ENCODE peak calls at places on chromosomes 3 and 15, in eight cellular contexts. R, C, Z, E, I, L, J and X are unnamed samples.

GRCh38 chr15:97014001-97014400 is 683.5 kb downstream of the NR2F2 start:
- DNase-seq in R (no peak), C (no peak), Z (no peak), E (no peak), I (no peak), L (peak; percentile 7), J (no peak), X (no peak)

GRCh38 chr3:139559541-139559940 is 20.0 kb upstream of the RBP1 start:
- DNase-seq in R (no peak), C (no peak), Z (peak; percentile 65), E (no peak), I (no peak), L (peak; percentile 85), J (no peak), X (peak; percentile 52)

GRCh38 chr3:2861120-2861519 is 249.1 kb downstream of the IL5RA start:
- DNase-seq in R (no peak), C (no peak), Z (no peak), E (peak; percentile 7), I (no peak), L (no peak), J (no peak), X (no peak)

GRCh38 chr3:2856062-2856792 is 253.9 kb downstream of the IL5RA start:
- DNase-seq in R (peak; percentile 57), C (no peak), Z (no peak), E (no peak), I (no peak), L (no peak), J (no peak), X (peak; percentile 66)

GRCh38 chr3:94285874-94286273 is 223.0 kb downstream of the NSUN3 start:
- DNase-seq in R (peak; percentile 17), C (no peak), Z (peak; percentile 33), E (peak; percentile 20), I (peak; percentile 10), L (peak; percentile 65), J (no peak), X (peak; percentile 26)

GRCh38 chr3:193857996-193858395 is 265.0 kb downstream of the OPA1 start:
- DNase-seq in R (no peak), C (no peak), Z (peak; percentile 94), E (no peak), I (no peak), L (peak; percentile 68), J (no peak), X (no peak)

GRCh38 chr3:169232863-169233262 is 430.6 kb downstream of the MECOM start:
- DNase-seq in R (no peak), C (no peak), Z (peak; percentile 44), E (no peak), I (no peak), L (no peak), J (no peak), X (no peak)

GRCh38 chr3:23875326-23875725 is 41.5 kb downstream of the NKIRAS1 start:
- DNase-seq in R (no peak), C (no peak), Z (no peak), E (no peak), I (no peak), L (no peak), J (no peak), X (no peak)

GRCh38 chr3:186614266-186614596 is 1.4 kb downstream of the AHSG start:
- DNase-seq in R (no peak), C (no peak), Z (no peak), E (no peak), I (no peak), L (no peak), J (no peak), X (no peak)

DNA sequence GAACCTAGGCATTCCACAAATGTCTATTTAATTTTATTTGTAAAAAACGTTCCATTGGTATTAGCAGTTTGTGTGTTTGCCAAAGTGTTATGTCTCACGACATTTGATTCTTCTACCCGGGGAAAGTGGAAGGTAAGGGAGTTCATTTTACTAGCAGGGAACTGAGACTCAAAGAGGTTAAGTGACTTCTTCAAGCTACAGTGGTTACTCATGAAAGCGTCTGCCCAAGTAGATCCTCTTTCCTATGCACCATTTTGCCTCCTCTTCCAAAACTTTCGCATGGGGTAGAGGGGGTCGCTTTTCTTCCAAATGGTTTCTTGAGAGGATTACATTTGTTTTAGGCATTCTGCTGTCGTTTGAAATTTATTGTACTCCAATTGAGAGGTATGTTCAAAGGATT is 9.0 kb downstream of the KAT2B start:
- DNase-seq in R (no peak), C (peak; percentile 62), Z (no peak), E (no peak), I (no peak), L (no peak), J (no peak), X (no peak)
- H3K4me1 ChIP-seq in R (no peaks in the 10 kb centered on the region), C (peaks cover 64% of the 10 kb centered on the region), Z (peaks cover 18% of the 10 kb centered on the region), E (no peaks in the 10 kb centered on the region), I (peaks cover 17% of the 10 kb centered on the region), L (peaks cover 11% of the 10 kb centered on the region), J (peaks cover 38% of the 10 kb centered on the region), X (peaks cover 21% of the 10 kb centered on the region)

DNA sequence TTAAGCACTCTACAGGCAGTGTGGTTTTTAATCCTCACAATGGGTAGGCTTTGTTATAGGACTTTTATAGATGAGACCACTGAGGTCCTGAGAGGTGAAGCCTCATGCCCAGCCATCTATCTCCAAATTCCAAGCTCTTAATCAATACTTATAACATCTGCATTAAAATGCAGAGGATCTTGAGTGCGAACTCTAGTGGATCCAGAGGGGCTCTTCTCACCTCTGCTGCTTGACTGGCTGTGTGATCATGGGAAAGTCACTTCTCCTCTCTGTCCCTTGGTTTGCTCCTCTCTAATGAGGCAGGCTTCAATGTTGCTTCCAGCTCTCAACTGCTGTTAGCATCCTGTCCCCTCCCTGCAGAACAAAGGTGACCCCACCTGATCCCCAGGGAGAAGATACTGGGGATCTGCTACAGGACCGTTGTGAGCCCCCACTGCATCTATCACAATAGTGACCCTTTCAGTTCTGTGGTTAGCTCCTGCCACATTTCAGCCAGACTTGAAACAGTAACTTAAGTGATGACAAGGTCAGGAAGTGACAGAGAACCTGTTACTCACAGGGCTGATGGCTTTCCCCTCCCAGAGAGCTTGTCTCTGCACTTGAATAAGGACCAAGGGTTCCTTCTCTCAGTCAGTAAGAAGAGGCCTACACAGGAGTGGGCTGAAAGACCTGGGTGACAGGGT is 1.3 kb downstream of the SLC27A2 start:
- DNase-seq in R (no peak), C (no peak), Z (peak; percentile 7), E (no peak), I (no peak), L (peak; percentile 32), J (peak; percentile 62), X (no peak)
- TF ChIP-seq EZH2phosphoT487 in R (no peak), C (no peak), Z (no peak), E (no peak), I (no peak), L (no peak), J (no peak), X (no peak)

DNA sequence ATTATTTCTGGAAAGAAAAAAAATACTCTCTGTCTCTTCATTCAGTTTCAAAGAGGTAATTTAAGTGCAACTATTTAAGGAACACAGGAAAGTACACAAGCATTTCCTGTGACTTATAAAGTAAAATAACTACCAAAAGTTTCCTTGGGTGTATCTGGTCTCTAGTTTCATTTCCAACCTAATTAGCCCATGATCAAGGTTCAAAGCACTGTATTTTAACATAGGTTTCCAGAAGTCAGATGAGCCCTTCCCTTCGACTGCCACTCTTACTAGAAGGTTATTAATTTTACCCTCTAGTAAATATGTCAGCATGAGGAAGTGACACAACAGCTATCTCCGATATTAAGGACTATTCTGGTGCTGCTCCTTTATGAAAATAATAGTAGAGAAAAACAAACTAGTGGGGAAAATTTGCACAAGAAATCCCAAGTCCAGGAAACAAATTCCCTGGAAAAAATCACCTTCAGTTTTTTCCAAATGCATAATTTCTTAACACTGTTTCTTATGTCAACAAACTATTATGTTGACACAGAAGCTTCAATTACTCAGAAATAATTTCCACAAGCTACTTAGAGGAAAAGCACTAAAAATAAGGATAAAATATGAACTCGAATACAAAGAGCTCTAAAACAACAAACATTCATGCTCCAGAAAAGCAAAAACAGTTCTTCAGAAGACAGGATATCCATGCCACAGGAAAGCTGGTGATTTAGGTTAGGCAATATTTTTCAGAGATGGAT is 35.3 kb downstream of the CCPG1 start:
- DNase-seq in R (no peak), C (peak; percentile 2), Z (no peak), E (no peak), I (no peak), L (no peak), J (peak; percentile 73), X (no peak)
- H3K4me3 ChIP-seq in R (no peak overlapping the region), C (no peak overlapping the region), Z (no peak overlapping the region), E (no peak overlapping the region), I (no peak overlapping the region), L (no peak overlapping the region), J (peak overlapping the region; percentile 28), X (no peak overlapping the region)

GRCh38 chr3:103977417-103977816 is 1389.3 kb upstream of the ALCAM start:
- DNase-seq in R (no peak), C (no peak), Z (no peak), E (no peak), I (no peak), L (no peak), J (no peak), X (no peak)

GRCh38 chr3:103976931-103977339 is 1389.8 kb upstream of the ALCAM start:
- DNase-seq in R (no peak), C (no peak), Z (no peak), E (no peak), I (no peak), L (peak; percentile 7), J (no peak), X (no peak)
- H3K4me1 ChIP-seq in R (no peaks in the 10 kb centered on the region), C (no peaks in the 10 kb centered on the region), Z (no peaks in the 10 kb centered on the region), E (no peaks in the 10 kb centered on the region), I (no peaks in the 10 kb centered on the region), L (no peaks in the 10 kb centered on the region), J (no peaks in the 10 kb centered on the region), X (no peaks in the 10 kb centered on the region)

GRCh38 chr3:50246517-50246954 is 10.5 kb downstream of the GNAI2 start:
- DNase-seq in R (peak; percentile 52), C (peak; percentile 85), Z (peak; percentile 99), E (peak; percentile 83), I (peak; percentile 50), L (peak; percentile 84), J (peak; percentile 85), X (peak; percentile 47)
- TF ChIP-seq EZH2phosphoT487 in R (no peak), C (no peak), Z (no peak), E (no peak), I (no peak), L (no peak), J (no peak), X (no peak)

DNA sequence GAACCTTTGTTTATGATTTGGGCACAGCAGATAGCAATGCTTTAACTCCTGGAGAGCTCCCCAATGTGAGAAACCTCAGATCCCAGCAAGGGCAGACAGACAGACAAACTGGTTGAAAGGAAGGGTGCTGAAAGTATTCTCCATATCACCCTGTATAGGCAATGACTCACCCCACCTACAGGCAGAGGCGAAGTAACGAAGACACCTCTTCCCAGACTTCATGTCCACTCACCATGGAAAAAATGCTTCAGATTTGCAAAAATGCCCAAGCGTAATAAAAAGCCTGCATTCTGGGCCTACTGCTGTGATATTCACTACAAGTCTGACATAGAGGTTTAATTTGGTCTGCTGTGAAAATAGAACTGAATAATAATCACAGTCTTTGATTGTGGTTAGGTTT is 50.5 kb downstream of the THBS1 start:
- DNase-seq in R (no peak), C (no peak), Z (peak; percentile 75), E (no peak), I (no peak), L (peak; percentile 37), J (no peak), X (no peak)
- H3K4me3 ChIP-seq in R (no peak overlapping the region), C (no peak overlapping the region), Z (no peak overlapping the region), E (no peak overlapping the region), I (no peak overlapping the region), L (no peak overlapping the region), J (no peak overlapping the region), X (no peak overlapping the region)

DNA sequence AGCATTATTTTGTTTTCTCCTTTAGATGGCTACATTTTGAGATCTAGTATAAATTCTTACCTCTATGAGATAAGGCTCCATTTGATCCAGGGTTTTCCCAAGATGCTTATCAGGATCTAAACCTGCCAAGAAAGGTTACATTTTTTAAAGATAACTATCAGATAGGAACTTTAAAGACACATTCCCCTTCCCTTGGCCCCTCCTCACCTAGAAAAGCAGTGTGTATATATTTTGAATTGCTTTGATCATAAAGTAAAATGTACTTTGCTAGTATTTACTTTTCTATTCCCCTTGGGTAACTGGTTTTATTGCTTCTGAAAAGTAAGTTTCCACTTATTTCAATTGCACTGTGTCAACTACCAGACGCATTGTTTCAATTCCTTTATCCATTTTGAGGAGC is 135.2 kb downstream of the DPH6 start:
- DNase-seq in R (no peak), C (no peak), Z (no peak), E (no peak), I (no peak), L (no peak), J (no peak), X (no peak)
- H3K4me1 ChIP-seq in R (no peaks in the 10 kb centered on the region), C (no peaks in the 10 kb centered on the region), Z (no peaks in the 10 kb centered on the region), E (no peaks in the 10 kb centered on the region), I (no peaks in the 10 kb centered on the region), L (no peaks in the 10 kb centered on the region), J (no peaks in the 10 kb centered on the region), X (no peaks in the 10 kb centered on the region)